ENCODE peak calls at places on chromosomes 3 and 15, in five cellular contexts. T is A549, A is HepG2, Z is K562, F is GM12878. K is an unnamed sample.

GRCh38 chr15:68429691-68430470 is 2.1 kb downstream of the ITGA11 start:
- DNase-seq in F (no peak), T (no peak), A (no peak), Z (no peak), K (no peak)

GRCh38 chr15:57345584-57345983 is 30.7 kb upstream of the CGNL1 start:
- DNase-seq in Z (no peak), T (peak), F (no peak), A (peak), K (peak)

GRCh38 chr15:83445653-83446052 is 1.5 kb upstream of the SH3GL3 start:
- DNase-seq in T (no peak), F (no peak), A (no peak), Z (peak), K (no peak)

GRCh38 chr15:50881121-50882048 is 27.1 kb upstream of the AP4E1 start:
- DNase-seq in A (peak), Z (no peak), T (no peak), F (peak), K (no peak)

GRCh38 chr15:58628206-58629057 is 121.1 kb downstream of the ADAM10 start:
- DNase-seq in Z (no peak), F (peak), A (no peak), T (no peak), K (no peak)

GRCh38 chr3:71395927-71396695 is 187.4 kb downstream of the FOXP1 start:
- DNase-seq in Z (no peak), T (no peak), F (no peak), A (no peak), K (no peak)

GRCh38 chr15:57640935-57641682 is 49.4 kb downstream of the MYZAP start:
- DNase-seq in T (peak), Z (peak), A (peak), F (no peak), K (peak)

GRCh38 chr15:90400005-90400758 is 12.1 kb downstream of the IQGAP1 start:
- DNase-seq in F (no peak), A (peak), Z (no peak), T (no peak), K (no peak)

GRCh38 chr3:107024481-107025153 is 352.6 kb upstream of the CCDC54 start:
- DNase-seq in A (no peak), F (no peak), Z (no peak), T (no peak), K (no peak)

GRCh38 chr3:46865034-46865507 is 1.8 kb upstream of the MYL3 start:
- DNase-seq in F (no peak), A (no peak), Z (no peak), T (no peak), K (no peak)

GRCh38 chr15:54197995-54198394 is 219.8 kb downstream of the UNC13C start:
- DNase-seq in T (no peak), F (no peak), A (no peak), Z (no peak), K (no peak)

GRCh38 chr3:108036984-108037741 is 53.7 kb downstream of the CD47 start:
- DNase-seq in A (no peak), T (no peak), F (no peak), Z (no peak), K (no peak)

GRCh38 chr15:83871808-83872559 is 218.1 kb downstream of the ADAMTSL3 start:
- DNase-seq in F (peak), Z (peak), T (peak), A (no peak), K (no peak)

GRCh38 chr15:32004249-32004648 is 26.1 kb upstream of the CHRNA7 start:
- DNase-seq in F (no peak), T (no peak), A (no peak), Z (no peak), K (no peak)

GRCh38 chr15:74817370-74817737 is 4.7 kb downstream of the LMAN1L start:
- DNase-seq in A (peak), Z (no peak), T (no peak), F (no peak), K (no peak)

GRCh38 chr3:16994842-16995535 is 110.2 kb downstream of the PLCL2 start:
- DNase-seq in T (peak), Z (no peak), A (no peak), F (no peak), K (no peak)

GRCh38 chr3:113245775-113246174 is 34.4 kb downstream of the BOC start:
- DNase-seq in T (no peak), F (no peak), A (no peak), Z (no peak), K (no peak)

GRCh38 chr3:128782282-128783146 is 56.5 kb downstream of the RAB7A start:
- DNase-seq in Z (no peak), A (no peak), T (no peak), F (no peak), K (no peak)

GRCh38 chr3:39637807-39638206 is 170.3 kb downstream of the MOBP start:
- DNase-seq in A (peak), Z (peak), T (peak), F (no peak), K (peak)

GRCh38 chr3:195550723-195551122 is 7.6 kb upstream of the PPP1R2 start:
- DNase-seq in F (no peak), T (no peak), Z (no peak), A (peak), K (no peak)

GRCh38 chr3:66348696-66349095 is 127.9 kb downstream of the SLC25A26 start:
- DNase-seq in T (no peak), A (no peak), F (no peak), Z (no peak), K (no peak)

GRCh38 chr15:98723195-98723594 is 74.9 kb downstream of the IGF1R start:
- DNase-seq in T (no peak), A (no peak), F (no peak), Z (no peak), K (no peak)

GRCh38 chr3:53168175-53168923 is 7.3 kb downstream of the PRKCD start:
- DNase-seq in F (no peak), T (no peak), A (no peak), Z (no peak), K (no peak)
- H3K4me3 ChIP-seq in F (peak), T (no peak), A (peak), Z (no peak), K (no peak)

GRCh38 chr3:62665627-62666433 is 209.4 kb downstream of the CADPS start:
- DNase-seq in Z (peak), F (peak), T (peak), A (peak), K (peak)
- TF ChIP-seq JUNB in Z (no peak), F (no peak), T (no peak), A (no peak), K (no peak)

DNA sequence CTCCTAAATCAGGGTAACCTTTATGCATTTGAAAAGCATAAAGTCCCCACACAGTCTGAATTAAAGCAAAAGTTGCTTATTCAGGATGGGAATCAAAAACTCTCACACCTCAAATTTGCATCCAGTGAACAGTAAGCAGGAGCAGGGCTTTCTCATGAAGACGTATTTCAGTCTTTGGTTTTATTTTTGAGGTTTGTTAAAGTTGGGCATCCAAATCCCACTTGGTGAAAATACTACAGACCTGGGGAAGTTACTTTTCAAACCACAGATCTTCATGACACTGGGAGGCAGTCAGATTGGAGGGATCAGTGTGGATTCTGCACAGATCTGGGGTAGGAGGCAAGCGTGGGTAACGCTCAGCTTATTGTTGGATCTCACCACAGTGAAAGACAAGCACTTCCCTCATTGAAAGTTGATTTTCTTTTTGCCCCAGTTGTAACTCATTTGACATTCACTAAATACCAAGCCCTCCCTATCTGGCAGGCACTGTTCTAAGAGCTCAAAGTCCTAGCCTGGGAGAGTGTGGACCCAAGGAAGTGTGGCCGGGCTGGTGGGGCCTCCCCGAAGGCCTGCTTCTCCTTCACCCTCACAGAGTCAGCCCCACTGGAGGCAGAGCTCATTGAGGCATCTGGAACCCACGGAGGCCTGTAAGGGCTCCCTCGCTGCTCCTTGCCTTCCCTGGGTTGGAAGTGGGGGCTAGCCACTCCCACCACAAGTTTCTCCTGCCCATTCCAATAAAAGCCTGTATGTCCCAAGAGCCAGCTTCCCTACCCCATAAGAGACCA is 783 bp upstream of the ISG20 start:
- DNase-seq in T (no peak), F (no peak), Z (peak), A (peak), K (no peak)
- H3K4me3 ChIP-seq in T (peak), F (peak), Z (peak), A (peak), K (peak)

DNA sequence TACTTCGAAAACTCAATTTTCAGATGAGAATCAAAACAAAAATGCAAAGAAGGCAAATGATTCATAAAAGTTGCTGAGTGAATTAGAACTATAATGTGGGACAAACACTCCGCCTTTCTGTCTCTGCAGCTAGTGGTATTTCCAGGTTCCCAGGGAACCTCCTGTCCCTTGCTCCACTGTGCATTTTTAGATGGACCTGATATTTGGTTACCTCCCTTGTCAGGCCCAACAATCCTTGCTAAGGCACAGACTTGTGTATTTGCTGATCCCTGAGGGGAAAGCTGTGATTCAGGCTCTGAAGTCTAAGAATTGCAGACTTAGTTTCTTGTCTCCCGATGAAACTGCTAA is 162.7 kb downstream of the LPP start:
- DNase-seq in Z (no peak), T (no peak), A (no peak), F (no peak), K (no peak)
- TF ChIP-seq JUNB in Z (no peak), T (no peak), A (no peak), F (no peak), K (no peak)

DNA sequence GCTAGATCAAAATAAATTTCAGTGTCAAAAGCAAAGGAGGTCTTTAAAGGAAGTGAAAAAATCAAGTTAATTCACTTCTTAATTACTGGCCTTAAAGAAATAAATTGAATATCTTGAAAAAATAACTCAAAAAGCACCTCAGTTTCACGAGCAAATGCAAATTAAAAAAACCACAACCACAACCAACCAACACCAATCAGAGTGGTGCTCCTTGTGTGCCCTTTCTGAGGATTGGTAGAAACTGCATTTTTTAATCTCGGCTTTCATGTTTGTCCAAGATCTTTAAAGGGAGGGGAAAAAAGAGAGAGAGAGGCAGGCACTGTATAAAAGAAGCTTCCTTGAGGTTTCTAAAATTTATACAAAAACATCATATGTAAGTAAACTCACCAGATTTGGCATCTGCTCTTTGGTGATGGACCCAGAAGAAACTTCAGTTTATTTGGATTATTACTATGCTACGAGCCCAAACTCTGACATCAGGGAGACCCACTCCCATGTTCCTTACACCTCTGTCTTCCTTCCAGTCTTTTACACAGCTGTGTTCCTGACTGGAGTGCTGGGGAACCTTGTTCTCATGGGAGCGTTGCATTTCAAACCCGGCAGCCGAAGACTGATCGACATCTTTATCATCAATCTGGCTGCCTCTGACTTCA is at the start of gene GPR15:
- DNase-seq in F (no peak), A (no peak), Z (no peak), T (no peak), K (no peak)
- H3K4me3 ChIP-seq in F (peak), A (no peak), Z (no peak), T (no peak), K (no peak)

DNA sequence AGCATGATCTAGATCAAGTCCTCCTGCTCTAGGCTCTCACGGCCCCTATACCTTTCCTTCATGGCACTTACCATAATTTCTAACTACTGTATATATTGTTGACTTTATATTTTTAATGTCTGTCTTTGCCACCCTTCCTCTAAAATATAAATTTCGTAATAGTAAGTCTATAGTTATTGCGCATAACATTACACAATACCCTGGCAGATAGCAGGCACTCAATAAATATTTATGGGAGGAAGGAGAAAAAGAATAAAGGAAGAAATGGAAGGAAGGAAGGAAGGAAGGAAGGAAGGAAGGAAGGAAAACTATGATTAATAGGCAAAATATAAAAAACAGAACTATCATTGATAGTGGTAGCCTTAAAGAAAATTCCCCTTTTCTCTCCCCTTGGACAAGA is 190.3 kb upstream of the LMCD1 start:
- DNase-seq in T (no peak), F (no peak), A (no peak), Z (no peak), K (no peak)
- TF ChIP-seq JUNB in T (no peak), F (no peak), A (no peak), Z (no peak), K (no peak)

GRCh38 chr3:11581237-11582122 is 62.2 kb downstream of the VGLL4 start:
- DNase-seq in A (no peak), T (no peak), Z (no peak), F (no peak), K (no peak)
- H3K4me3 ChIP-seq in A (no peak), T (no peak), Z (no peak), F (peak), K (peak)

GRCh38 chr15:40892449-40893012 is 1.7 kb upstream of the VPS18 start:
- DNase-seq in F (no peak), T (no peak), Z (no peak), A (no peak), K (no peak)

GRCh38 chr15:40893019-40893723 is 1.1 kb upstream of the VPS18 start:
- DNase-seq in A (no peak), Z (no peak), F (no peak), T (no peak), K (no peak)

GRCh38 chr15:40894689-40895308 is 549 bp downstream of the VPS18 start:
- DNase-seq in Z (peak), T (peak), A (peak), F (no peak), K (peak)

GRCh38 chr15:40893733-40894688 is at the start of gene VPS18:
- DNase-seq in A (peak), T (peak), F (peak), Z (peak), K (peak)

GRCh38 chr15:40891810-40892448 is 2.3 kb upstream of the VPS18 start:
- DNase-seq in Z (peak), T (peak), F (no peak), A (peak), K (peak)
- TF ChIP-seq JUNB in Z (no peak), T (no peak), F (no peak), A (no peak), K (no peak)

GRCh38 chr3:72888546-72889309 is 882 bp downstream of the GXYLT2 start:
- DNase-seq in A (peak), T (no peak), Z (peak), F (no peak), K (peak)
- H3K4me3 ChIP-seq in A (peak), T (peak), Z (peak), F (peak), K (peak)

K was measured in GM23338.